ENCODE peak calls at places on chromosomes 6 and 20, in ten cellular contexts. R is stomach; A is SK-N-SH; S is ovary; U is neuronal stem cell; Q is left ventricle myocardium inferior; N is CD4-positive, CD25-positive, alpha-beta regulatory T cell; W is lower lobe of right lung; C is Panc1; G is WERI-Rb-1. Y is an unnamed sample.

GRCh38 chr6:3455121-3455489 is 1.7 kb downstream of the SLC22A23 start:
- DNase-seq in R (peak; percentile 50), A (no peak), S (no peak), U (no peak), Q (no peak), N (peak; percentile 32), W (no peak), C (no peak), G (no peak), Y (no peak)

GRCh38 chr6:19554356-19555225 is 282.6 kb upstream of the ID4 start:
- DNase-seq in R (no peak), A (no peak), S (no peak), U (no peak), Q (no peak), N (no peak), W (no peak), C (no peak), G (peak; percentile 87), Y (no peak)

GRCh38 chr6:27772261-27773001 is 139.8 kb downstream of the OR2B2 start:
- DNase-seq in R (peak; percentile 89), A (peak; percentile 83), S (peak; percentile 80), U (peak; percentile 77), Q (peak; percentile 84), N (peak; percentile 93), W (peak; percentile 93), C (peak; percentile 75), G (peak; percentile 98), Y (peak; percentile 90)

GRCh38 chr20:58131111-58131510 is 97.3 kb downstream of the ANKRD60 start:
- DNase-seq in R (no peak), A (no peak), S (no peak), U (peak; percentile 17), Q (no peak), N (no peak), W (no peak), C (no peak), G (peak; percentile 71), Y (no peak)

GRCh38 chr6:55040102-55040848 is 134.0 kb upstream of the HCRTR2 start:
- DNase-seq in R (no peak), A (no peak), S (no peak), U (no peak), Q (no peak), N (no peak), W (no peak), C (no peak), G (no peak), Y (no peak)

GRCh38 chr20:15071010-15071808 is 733.8 kb upstream of the FLRT3 start:
- DNase-seq in R (no peak), A (no peak), S (no peak), U (no peak), Q (no peak), N (no peak), W (no peak), C (no peak), G (no peak), Y (no peak)

GRCh38 chr6:145143379-145143778 is 591.9 kb downstream of the EPM2A start:
- DNase-seq in R (no peak), A (no peak), S (no peak), U (no peak), Q (no peak), N (no peak), W (no peak), C (no peak), G (no peak), Y (no peak)

GRCh38 chr6:71080151-71080550 is 123.3 kb upstream of the B3GAT2 start:
- DNase-seq in R (no peak), A (no peak), S (no peak), U (no peak), Q (no peak), N (no peak), W (no peak), C (no peak), G (no peak), Y (no peak)

GRCh38 chr20:21365771-21366170 is 31.6 kb downstream of the NKX2-4 start:
- DNase-seq in R (no peak), A (no peak), S (no peak), U (no peak), Q (no peak), N (no peak), W (no peak), C (no peak), G (no peak), Y (no peak)

GRCh38 chr20:21371193-21371592 is 26.1 kb downstream of the NKX2-4 start:
- DNase-seq in R (no peak), A (no peak), S (no peak), U (no peak), Q (no peak), N (no peak), W (no peak), C (no peak), G (no peak), Y (no peak)

GRCh38 chr20:21372016-21372415 is 25.3 kb downstream of the NKX2-4 start:
- DNase-seq in R (no peak), A (no peak), S (no peak), U (no peak), Q (no peak), N (no peak), W (no peak), C (no peak), G (no peak), Y (no peak)

GRCh38 chr20:21364413-21364812 is 32.9 kb downstream of the NKX2-4 start:
- DNase-seq in R (no peak), A (no peak), S (no peak), U (no peak), Q (no peak), N (no peak), W (no peak), C (no peak), G (no peak), Y (no peak)

GRCh38 chr20:21368791-21369190 is 28.5 kb downstream of the NKX2-4 start:
- DNase-seq in R (no peak), A (no peak), S (no peak), U (no peak), Q (no peak), N (no peak), W (no peak), C (no peak), G (no peak), Y (no peak)
- H3K27ac ChIP-seq in R (no peak overlapping the region), A (no peak overlapping the region), S (no peak overlapping the region), U (no peak overlapping the region), Q (no peak overlapping the region), N (no peak overlapping the region), W (no peak overlapping the region), C (no peak overlapping the region), G (no peak overlapping the region), Y (no peak overlapping the region)

GRCh38 chr20:40604416-40604815 is 84.6 kb downstream of the MAFB start:
- DNase-seq in R (no peak), A (no peak), S (no peak), U (no peak), Q (no peak), N (no peak), W (no peak), C (no peak), G (no peak), Y (no peak)

GRCh38 chr20:40606237-40606636 is 82.8 kb downstream of the MAFB start:
- DNase-seq in R (no peak), A (no peak), S (no peak), U (no peak), Q (no peak), N (no peak), W (no peak), C (no peak), G (no peak), Y (no peak)

GRCh38 chr20:40603057-40603651 is 85.9 kb downstream of the MAFB start:
- DNase-seq in R (no peak), A (no peak), S (no peak), U (no peak), Q (no peak), N (no peak), W (no peak), C (no peak), G (no peak), Y (no peak)

GRCh38 chr20:40599987-40600386 is 89.0 kb downstream of the MAFB start:
- DNase-seq in R (no peak), A (no peak), S (no peak), U (no peak), Q (no peak), N (no peak), W (no peak), C (no peak), G (no peak), Y (no peak)

DNA sequence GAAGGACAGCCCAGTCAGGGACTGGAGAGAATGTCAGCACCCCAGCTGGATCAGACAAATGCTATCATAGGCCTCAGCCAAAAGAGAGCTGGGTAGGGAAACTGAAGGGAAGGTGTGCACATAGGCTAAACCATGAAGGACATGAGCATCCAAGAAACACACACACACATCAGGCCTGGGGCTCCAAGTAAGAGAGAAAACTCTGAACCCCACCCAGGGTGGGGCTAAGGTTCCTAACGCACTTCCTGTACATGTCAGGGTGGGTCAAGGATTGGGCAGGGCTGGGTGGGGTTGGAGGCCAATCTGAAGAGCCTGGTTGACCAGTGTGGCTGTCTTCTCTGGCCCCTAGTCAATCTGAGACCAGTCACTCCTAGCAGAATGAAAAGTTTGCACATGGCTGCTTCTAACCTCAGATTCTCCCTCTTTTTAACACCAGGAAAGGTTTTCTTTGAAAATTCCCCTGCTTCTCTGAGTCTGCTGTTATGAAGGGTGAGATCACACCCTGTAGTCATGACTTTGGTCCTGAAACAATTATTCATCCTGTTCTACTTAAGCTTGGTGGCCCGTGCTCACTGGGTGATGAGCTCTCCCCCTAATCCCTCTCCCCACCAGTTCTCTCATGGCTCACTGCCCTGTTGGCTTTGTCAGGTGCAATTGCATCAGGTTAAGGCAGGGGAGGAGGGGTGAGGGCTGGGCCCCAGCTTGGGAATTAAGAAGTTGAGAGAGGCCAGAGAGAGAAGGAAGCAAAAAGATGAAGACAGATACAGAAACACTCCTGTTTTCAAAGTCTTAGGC is 88.4 kb downstream of the MAFB start:
- DNase-seq in R (no peak), A (no peak), S (no peak), U (no peak), Q (no peak), N (no peak), W (no peak), C (no peak), G (no peak), Y (no peak)
- H3K36me3 ChIP-seq in R (no peaks in the 10 kb centered on the region), A (no peaks in the 10 kb centered on the region), S (no peaks in the 10 kb centered on the region), U (no peaks in the 10 kb centered on the region), Q (no peaks in the 10 kb centered on the region), N (no peaks in the 10 kb centered on the region), W (no peaks in the 10 kb centered on the region), C (no peaks in the 10 kb centered on the region), G (no peaks in the 10 kb centered on the region), Y (no peaks in the 10 kb centered on the region)

DNA sequence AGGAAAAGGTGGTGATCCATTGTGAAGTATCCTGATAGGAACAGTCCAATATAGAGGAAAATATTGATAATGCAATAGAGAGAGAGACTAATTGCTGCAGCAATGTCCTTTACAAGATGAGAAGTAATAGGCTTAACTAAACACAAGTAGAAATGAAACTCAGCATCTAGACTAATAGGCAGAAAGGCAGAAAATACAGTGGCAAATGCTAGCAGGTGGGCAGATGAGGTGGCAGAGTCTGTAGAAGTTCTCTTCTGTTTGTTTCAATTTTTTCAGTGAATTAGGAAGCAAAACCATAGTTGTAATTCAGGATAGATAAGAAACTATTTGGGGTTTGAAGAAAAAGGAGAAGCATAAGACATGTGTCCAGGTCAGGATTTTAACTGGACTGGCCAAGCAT is 236.7 kb upstream of the HS3ST5 start:
- DNase-seq in R (no peak), A (no peak), S (no peak), U (no peak), Q (no peak), N (no peak), W (no peak), C (no peak), G (no peak), Y (no peak)
- H3K27ac ChIP-seq in R (no peak overlapping the region), A (no peak overlapping the region), S (no peak overlapping the region), U (no peak overlapping the region), Q (no peak overlapping the region), N (no peak overlapping the region), W (no peak overlapping the region), C (no peak overlapping the region), G (no peak overlapping the region), Y (no peak overlapping the region)

GRCh38 chr6:125658759-125659431 is 90.5 kb upstream of the HEY2 start:
- DNase-seq in R (no peak), A (no peak), S (no peak), U (no peak), Q (peak; percentile 29), N (no peak), W (no peak), C (no peak), G (no peak), Y (no peak)
- H3K36me3 ChIP-seq in R (no peaks in the 10 kb centered on the region), A (no peaks in the 10 kb centered on the region), S (no peaks in the 10 kb centered on the region), U (no peaks in the 10 kb centered on the region), Q (no peaks in the 10 kb centered on the region), N (no peaks in the 10 kb centered on the region), W (no peaks in the 10 kb centered on the region), C (no peaks in the 10 kb centered on the region), G (no peaks in the 10 kb centered on the region), Y (no peaks in the 10 kb centered on the region)